ENCODE peak calls at places on chromosome 6, in nine cellular contexts. One of them, this sample, is unnamed.

GRCh38 chr6:121651420-121651819 is 216.0 kb downstream of the GJA1 start:
- DNase-seq in hepatocyte: no peak
- DNase-seq in lung: no peak
- DNase-seq in left ventricle myocardium inferior: no peak
- DNase-seq in GM13977: no peak
- DNase-seq in DND-41: peak
- DNase-seq in foreskin fibroblast: peak
- DNase-seq in upper lobe of right lung: no peak
- DNase-seq in body of pancreas: no peak
- DNase-seq in this sample: no peak

GRCh38 chr6:167493961-167494697 is 169.2 kb downstream of the TTLL2 start:
- DNase-seq in lung: no peak
- DNase-seq in left ventricle myocardium inferior: peak
- DNase-seq in GM13977: no peak
- DNase-seq in upper lobe of right lung: peak
- DNase-seq in hepatocyte: no peak
- DNase-seq in body of pancreas: no peak
- DNase-seq in DND-41: no peak
- DNase-seq in foreskin fibroblast: no peak
- DNase-seq in this sample: peak

GRCh38 chr6:89792881-89793280 is 26.7 kb downstream of the MDN1 start:
- DNase-seq in body of pancreas: no peak
- DNase-seq in upper lobe of right lung: no peak
- DNase-seq in foreskin fibroblast: peak
- DNase-seq in hepatocyte: peak
- DNase-seq in lung: no peak
- DNase-seq in DND-41: peak
- DNase-seq in GM13977: peak
- DNase-seq in left ventricle myocardium inferior: no peak
- DNase-seq in this sample: no peak

GRCh38 chr6:160661129-160661723 is 2.8 kb downstream of the LPA start:
- DNase-seq in lung: no peak
- DNase-seq in hepatocyte: no peak
- DNase-seq in left ventricle myocardium inferior: no peak
- DNase-seq in GM13977: no peak
- DNase-seq in DND-41: no peak
- DNase-seq in foreskin fibroblast: no peak
- DNase-seq in upper lobe of right lung: no peak
- DNase-seq in body of pancreas: no peak
- DNase-seq in this sample: peak

GRCh38 chr6:136761227-136761922 is 30.9 kb downstream of the MAP3K5 start:
- DNase-seq in left ventricle myocardium inferior: peak
- DNase-seq in foreskin fibroblast: peak
- DNase-seq in hepatocyte: no peak
- DNase-seq in GM13977: no peak
- DNase-seq in DND-41: peak
- DNase-seq in lung: no peak
- DNase-seq in body of pancreas: no peak
- DNase-seq in upper lobe of right lung: no peak
- DNase-seq in this sample: no peak

GRCh38 chr6:56902551-56903464 is 52.1 kb upstream of the BEND6 start:
- DNase-seq in lung: no peak
- DNase-seq in body of pancreas: no peak
- DNase-seq in DND-41: no peak
- DNase-seq in GM13977: peak
- DNase-seq in hepatocyte: peak
- DNase-seq in upper lobe of right lung: no peak
- DNase-seq in foreskin fibroblast: peak
- DNase-seq in left ventricle myocardium inferior: no peak
- DNase-seq in this sample: no peak

GRCh38 chr6:86682297-86682696 is 255.0 kb upstream of the HTR1E start:
- DNase-seq in left ventricle myocardium inferior: no peak
- DNase-seq in lung: no peak
- DNase-seq in DND-41: no peak
- DNase-seq in hepatocyte: no peak
- DNase-seq in foreskin fibroblast: no peak
- DNase-seq in GM13977: no peak
- DNase-seq in body of pancreas: no peak
- DNase-seq in upper lobe of right lung: no peak
- DNase-seq in this sample: no peak

GRCh38 chr6:18543061-18543460 is 155.9 kb downstream of the RNF144B start:
- DNase-seq in GM13977: no peak
- DNase-seq in foreskin fibroblast: no peak
- DNase-seq in hepatocyte: no peak
- DNase-seq in left ventricle myocardium inferior: no peak
- DNase-seq in DND-41: no peak
- DNase-seq in lung: no peak
- DNase-seq in upper lobe of right lung: no peak
- DNase-seq in body of pancreas: no peak
- DNase-seq in this sample: no peak

DNA sequence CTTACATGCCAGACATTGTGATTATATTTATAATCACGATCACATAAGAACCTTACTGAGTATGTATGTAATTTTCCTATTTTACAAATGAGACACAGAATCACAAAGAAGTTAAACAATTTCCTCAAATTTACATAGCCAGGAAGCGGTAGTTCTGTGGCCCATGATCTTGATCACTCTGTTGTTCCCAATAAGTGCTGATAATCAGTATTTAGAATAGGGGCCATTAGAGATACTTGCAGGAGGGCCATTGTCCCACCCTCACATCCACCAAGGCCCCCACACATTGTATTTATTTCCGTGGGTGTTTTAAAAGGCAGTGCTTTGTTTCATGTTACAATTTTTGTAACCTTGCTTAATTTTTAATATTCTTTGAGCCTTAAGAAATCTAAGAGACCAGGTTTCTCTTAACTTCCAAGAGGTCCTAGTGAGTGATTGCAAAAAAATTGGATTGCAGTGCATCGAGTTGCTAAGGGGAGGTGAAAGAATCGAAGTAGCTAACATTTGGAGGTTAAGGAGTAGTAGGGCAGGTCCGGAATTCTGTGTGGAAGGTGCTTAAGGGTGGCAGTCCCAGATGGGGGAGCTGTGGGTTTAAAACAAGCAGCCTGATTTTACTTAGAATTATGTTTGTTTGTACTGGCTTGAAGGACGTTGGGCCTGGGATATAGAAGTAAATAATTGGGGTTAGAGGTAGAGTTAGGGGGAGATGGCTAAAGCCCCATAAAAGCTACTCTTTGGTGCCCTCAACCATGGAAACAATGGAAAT is 339.4 kb downstream of the CDKAL1 start:
- DNase-seq in left ventricle myocardium inferior: no peak
- DNase-seq in upper lobe of right lung: no peak
- DNase-seq in lung: no peak
- DNase-seq in hepatocyte: no peak
- DNase-seq in GM13977: no peak
- DNase-seq in DND-41: no peak
- DNase-seq in body of pancreas: no peak
- DNase-seq in foreskin fibroblast: peak
- DNase-seq in this sample: no peak
- TF ChIP-seq CTCF in left ventricle myocardium inferior: no peak
- TF ChIP-seq CTCF in upper lobe of right lung: no peak
- TF ChIP-seq CTCF in lung: no peak
- TF ChIP-seq CTCF in hepatocyte: peak
- TF ChIP-seq CTCF in GM13977: no peak
- TF ChIP-seq CTCF in DND-41: no peak
- TF ChIP-seq CTCF in body of pancreas: peak
- TF ChIP-seq CTCF in foreskin fibroblast: no peak
- TF ChIP-seq CTCF in this sample: no peak

GRCh38 chr6:37741757-37742400 is 44.2 kb upstream of the MDGA1 start:
- DNase-seq in GM13977: no peak
- DNase-seq in hepatocyte: peak
- DNase-seq in upper lobe of right lung: no peak
- DNase-seq in DND-41: no peak
- DNase-seq in left ventricle myocardium inferior: peak
- DNase-seq in foreskin fibroblast: no peak
- DNase-seq in body of pancreas: peak
- DNase-seq in lung: no peak
- DNase-seq in this sample: peak
- TF ChIP-seq CTCF in GM13977: peak
- TF ChIP-seq CTCF in hepatocyte: peak
- TF ChIP-seq CTCF in upper lobe of right lung: peak
- TF ChIP-seq CTCF in DND-41: peak
- TF ChIP-seq CTCF in left ventricle myocardium inferior: peak
- TF ChIP-seq CTCF in foreskin fibroblast: peak
- TF ChIP-seq CTCF in body of pancreas: peak
- TF ChIP-seq CTCF in lung: no peak
- TF ChIP-seq CTCF in this sample: peak

GRCh38 chr6:15504581-15505350 is 158.1 kb downstream of the DTNBP1 start:
- DNase-seq in body of pancreas: peak
- DNase-seq in GM13977: no peak
- DNase-seq in hepatocyte: peak
- DNase-seq in DND-41: no peak
- DNase-seq in lung: peak
- DNase-seq in upper lobe of right lung: peak
- DNase-seq in foreskin fibroblast: peak
- DNase-seq in left ventricle myocardium inferior: peak
- DNase-seq in this sample: peak
- TF ChIP-seq CTCF in body of pancreas: no peak
- TF ChIP-seq CTCF in GM13977: no peak
- TF ChIP-seq CTCF in hepatocyte: no peak
- TF ChIP-seq CTCF in DND-41: no peak
- TF ChIP-seq CTCF in lung: no peak
- TF ChIP-seq CTCF in upper lobe of right lung: no peak
- TF ChIP-seq CTCF in foreskin fibroblast: no peak
- TF ChIP-seq CTCF in left ventricle myocardium inferior: no peak
- TF ChIP-seq CTCF in this sample: no peak

GRCh38 chr6:46979206-46979605 is 57.5 kb upstream of the ADGRF5 start:
- DNase-seq in foreskin fibroblast: no peak
- DNase-seq in body of pancreas: no peak
- DNase-seq in lung: no peak
- DNase-seq in left ventricle myocardium inferior: no peak
- DNase-seq in DND-41: no peak
- DNase-seq in GM13977: no peak
- DNase-seq in hepatocyte: no peak
- DNase-seq in upper lobe of right lung: no peak
- DNase-seq in this sample: no peak
- TF ChIP-seq CTCF in foreskin fibroblast: no peak
- TF ChIP-seq CTCF in body of pancreas: no peak
- TF ChIP-seq CTCF in lung: no peak
- TF ChIP-seq CTCF in left ventricle myocardium inferior: no peak
- TF ChIP-seq CTCF in DND-41: no peak
- TF ChIP-seq CTCF in GM13977: no peak
- TF ChIP-seq CTCF in hepatocyte: no peak
- TF ChIP-seq CTCF in upper lobe of right lung: no peak
- TF ChIP-seq CTCF in this sample: no peak

DNA sequence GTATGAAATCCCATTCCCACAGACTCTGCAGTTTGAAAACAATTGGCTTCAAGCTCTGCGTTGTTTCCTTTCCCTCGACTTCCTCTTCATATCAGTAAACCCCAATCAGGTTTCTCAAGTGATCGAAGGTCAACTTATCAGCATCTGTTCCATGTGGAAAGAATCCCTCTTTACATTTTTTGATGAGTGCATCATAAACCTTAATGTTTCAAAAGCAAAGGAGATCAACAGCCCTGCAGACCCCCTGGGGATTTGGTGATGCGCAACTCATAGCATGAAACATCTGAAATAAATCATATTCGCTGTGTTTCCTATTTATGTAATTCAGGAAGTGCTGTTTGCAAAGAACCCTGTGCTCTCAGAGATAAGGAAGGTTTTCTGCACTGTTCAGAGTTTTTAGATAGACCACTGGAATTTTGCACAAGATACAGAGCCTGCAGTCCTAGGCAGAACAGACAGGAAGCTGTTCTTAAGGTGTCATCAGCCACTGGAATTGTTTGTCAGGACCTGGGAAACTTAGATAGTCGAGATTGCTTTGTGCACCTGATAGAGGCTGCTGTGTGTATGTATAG is 216.0 kb downstream of the HIVEP2 start:
- DNase-seq in left ventricle myocardium inferior: no peak
- DNase-seq in lung: no peak
- DNase-seq in body of pancreas: no peak
- DNase-seq in foreskin fibroblast: peak
- DNase-seq in upper lobe of right lung: no peak
- DNase-seq in GM13977: no peak
- DNase-seq in hepatocyte: peak
- DNase-seq in DND-41: no peak
- DNase-seq in this sample: no peak
- TF ChIP-seq CTCF in left ventricle myocardium inferior: no peak
- TF ChIP-seq CTCF in lung: no peak
- TF ChIP-seq CTCF in body of pancreas: no peak
- TF ChIP-seq CTCF in foreskin fibroblast: no peak
- TF ChIP-seq CTCF in upper lobe of right lung: no peak
- TF ChIP-seq CTCF in GM13977: no peak
- TF ChIP-seq CTCF in hepatocyte: no peak
- TF ChIP-seq CTCF in DND-41: no peak
- TF ChIP-seq CTCF in this sample: no peak

DNA sequence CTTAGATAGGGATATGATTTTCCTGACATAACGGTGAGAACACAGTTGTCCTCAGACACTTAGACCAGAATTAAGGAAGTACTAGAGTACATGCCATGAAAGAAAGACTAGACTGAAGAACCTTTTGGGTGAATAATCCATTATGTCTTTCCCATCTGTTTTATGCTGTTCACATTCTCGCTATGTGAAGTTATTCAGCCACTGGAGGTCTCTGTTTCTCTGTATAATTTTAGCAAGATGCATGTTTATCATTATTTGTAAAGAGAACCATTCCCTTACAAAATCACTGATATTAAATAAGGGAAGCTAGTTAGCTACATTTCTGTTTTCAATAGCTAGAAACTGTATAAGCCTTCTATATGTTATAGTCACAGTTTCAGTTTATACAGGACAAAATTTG is 391.9 kb downstream of the CD109 start:
- DNase-seq in GM13977: no peak
- DNase-seq in upper lobe of right lung: no peak
- DNase-seq in left ventricle myocardium inferior: no peak
- DNase-seq in hepatocyte: no peak
- DNase-seq in lung: no peak
- DNase-seq in foreskin fibroblast: peak
- DNase-seq in body of pancreas: no peak
- DNase-seq in DND-41: no peak
- DNase-seq in this sample: no peak
- TF ChIP-seq CTCF in GM13977: no peak
- TF ChIP-seq CTCF in upper lobe of right lung: no peak
- TF ChIP-seq CTCF in left ventricle myocardium inferior: peak
- TF ChIP-seq CTCF in hepatocyte: peak
- TF ChIP-seq CTCF in lung: no peak
- TF ChIP-seq CTCF in foreskin fibroblast: peak
- TF ChIP-seq CTCF in body of pancreas: no peak
- TF ChIP-seq CTCF in DND-41: no peak
- TF ChIP-seq CTCF in this sample: no peak

DNA sequence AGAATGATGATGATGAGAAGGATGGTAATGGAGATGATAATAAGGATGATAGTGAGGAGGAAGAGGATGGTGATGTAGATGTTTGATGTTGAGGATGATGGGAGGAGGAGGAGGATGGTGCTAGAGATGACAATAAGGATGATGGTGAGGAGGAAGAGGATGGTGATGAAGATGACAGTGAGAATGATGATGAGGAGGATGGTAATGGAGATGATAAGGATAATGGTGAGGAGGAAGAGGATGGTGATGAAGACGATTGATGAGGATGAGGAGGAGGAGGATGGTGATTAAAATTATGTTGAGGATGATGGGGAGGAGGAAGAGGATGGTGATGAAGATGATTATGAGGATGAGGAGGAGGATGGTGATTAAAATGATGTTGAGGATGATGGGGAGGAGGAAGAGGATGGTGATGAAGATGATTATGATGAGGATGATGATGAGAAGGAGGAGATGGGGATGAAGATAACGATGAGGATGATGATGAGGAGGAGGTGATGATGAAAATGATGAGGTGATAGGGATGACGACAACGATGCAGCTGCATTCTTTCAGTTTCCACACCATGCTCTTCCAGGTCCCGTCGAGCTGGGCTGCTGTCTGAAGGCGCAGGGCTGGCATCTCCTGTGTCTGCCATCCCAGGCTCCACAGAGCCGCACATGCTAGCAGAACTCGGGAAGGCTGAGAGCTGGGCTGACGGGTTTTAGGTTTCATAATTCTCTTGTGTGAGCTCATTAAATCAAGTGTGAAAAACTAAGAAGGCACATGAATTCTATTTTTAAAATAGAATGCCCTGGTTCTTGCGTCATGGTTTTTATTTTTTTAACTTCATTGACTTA is 274.9 kb downstream of the SMOC2 start:
- DNase-seq in upper lobe of right lung: no peak
- DNase-seq in GM13977: no peak
- DNase-seq in lung: no peak
- DNase-seq in left ventricle myocardium inferior: no peak
- DNase-seq in foreskin fibroblast: no peak
- DNase-seq in hepatocyte: no peak
- DNase-seq in body of pancreas: no peak
- DNase-seq in DND-41: no peak
- DNase-seq in this sample: peak
- TF ChIP-seq CTCF in upper lobe of right lung: no peak
- TF ChIP-seq CTCF in GM13977: no peak
- TF ChIP-seq CTCF in lung: no peak
- TF ChIP-seq CTCF in left ventricle myocardium inferior: no peak
- TF ChIP-seq CTCF in foreskin fibroblast: no peak
- TF ChIP-seq CTCF in hepatocyte: no peak
- TF ChIP-seq CTCF in body of pancreas: no peak
- TF ChIP-seq CTCF in DND-41: no peak
- TF ChIP-seq CTCF in this sample: no peak

This sample was measured in right lobe of liver.